ENCODE peak calls at places on chromosomes 11 and 22, in nine cellular contexts. One of them, this sample, is unnamed.
A peak's percentile ranks its signal among the peaks of the same experiment; 100 is the strongest.

GRCh38 chr22:48367731-48368130 is 1459.9 kb downstream of the BRD1 start:
- DNase-seq in activated T-helper 1 cell treated with anti-CD3 and anti-CD28 coated beads, Interleukin-2, amount 50 U/mL, for 16 hours: no peak
- DNase-seq in NCI-H2029: no peak
- DNase-seq in lung microvascular endothelial cell: no peak
- DNase-seq in stimulated activated CD4-positive, alpha-beta T cell treated with anti-CD3 and anti-CD28 coated beads, Interleukin-1b, Interleukin-23, amount 100 ng/mL, for 24 hours: no peak
- DNase-seq in T-helper 2 cell: no peak
- DNase-seq in ascending aorta: no peak
- DNase-seq in astrocyte of the spinal cord: no peak
- DNase-seq in CD8-positive, alpha-beta memory T cell: no peak
- DNase-seq in this sample: no peak

GRCh38 chr11:5922749-5923426 is 19.2 kb upstream of the OR56A3 start:
- DNase-seq in activated T-helper 1 cell treated with anti-CD3 and anti-CD28 coated beads, Interleukin-2, amount 50 U/mL, for 16 hours: no peak
- DNase-seq in astrocyte of the spinal cord: no peak
- DNase-seq in CD8-positive, alpha-beta memory T cell: no peak
- DNase-seq in T-helper 2 cell: no peak
- DNase-seq in ascending aorta: no peak
- DNase-seq in stimulated activated CD4-positive, alpha-beta T cell treated with anti-CD3 and anti-CD28 coated beads, Interleukin-1b, Interleukin-23, amount 100 ng/mL, for 24 hours: no peak
- DNase-seq in NCI-H2029: no peak
- DNase-seq in lung microvascular endothelial cell: peak; percentile 17
- DNase-seq in this sample: no peak

GRCh38 chr11:102287963-102288744 is 29.1 kb upstream of the BIRC3 start:
- DNase-seq in T-helper 2 cell: no peak
- DNase-seq in activated T-helper 1 cell treated with anti-CD3 and anti-CD28 coated beads, Interleukin-2, amount 50 U/mL, for 16 hours: no peak
- DNase-seq in lung microvascular endothelial cell: peak; percentile 78
- DNase-seq in ascending aorta: no peak
- DNase-seq in astrocyte of the spinal cord: peak; percentile 77
- DNase-seq in stimulated activated CD4-positive, alpha-beta T cell treated with anti-CD3 and anti-CD28 coated beads, Interleukin-1b, Interleukin-23, amount 100 ng/mL, for 24 hours: no peak
- DNase-seq in NCI-H2029: peak; percentile 70
- DNase-seq in CD8-positive, alpha-beta memory T cell: no peak
- DNase-seq in this sample: no peak

GRCh38 chr22:27487600-27488450 is 313.7 kb downstream of the MN1 start:
- DNase-seq in CD8-positive, alpha-beta memory T cell: no peak
- DNase-seq in T-helper 2 cell: no peak
- DNase-seq in ascending aorta: no peak
- DNase-seq in activated T-helper 1 cell treated with anti-CD3 and anti-CD28 coated beads, Interleukin-2, amount 50 U/mL, for 16 hours: no peak
- DNase-seq in astrocyte of the spinal cord: peak; percentile 64
- DNase-seq in NCI-H2029: no peak
- DNase-seq in lung microvascular endothelial cell: peak; percentile 26
- DNase-seq in stimulated activated CD4-positive, alpha-beta T cell treated with anti-CD3 and anti-CD28 coated beads, Interleukin-1b, Interleukin-23, amount 100 ng/mL, for 24 hours: no peak
- DNase-seq in this sample: no peak

GRCh38 chr22:37428649-37429586 is 1.6 kb upstream of the ELFN2 start:
- DNase-seq in lung microvascular endothelial cell: peak; percentile 50
- DNase-seq in astrocyte of the spinal cord: peak; percentile 47
- DNase-seq in activated T-helper 1 cell treated with anti-CD3 and anti-CD28 coated beads, Interleukin-2, amount 50 U/mL, for 16 hours: peak; percentile 38
- DNase-seq in stimulated activated CD4-positive, alpha-beta T cell treated with anti-CD3 and anti-CD28 coated beads, Interleukin-1b, Interleukin-23, amount 100 ng/mL, for 24 hours: peak; percentile 28
- DNase-seq in NCI-H2029: no peak
- DNase-seq in ascending aorta: no peak
- DNase-seq in CD8-positive, alpha-beta memory T cell: peak; percentile 43
- DNase-seq in T-helper 2 cell: peak; percentile 35
- DNase-seq in this sample: no peak

GRCh38 chr11:838441-839279 is 3.7 kb downstream of the POLR2L start:
- DNase-seq in astrocyte of the spinal cord: no peak
- DNase-seq in lung microvascular endothelial cell: no peak
- DNase-seq in stimulated activated CD4-positive, alpha-beta T cell treated with anti-CD3 and anti-CD28 coated beads, Interleukin-1b, Interleukin-23, amount 100 ng/mL, for 24 hours: no peak
- DNase-seq in NCI-H2029: no peak
- DNase-seq in T-helper 2 cell: no peak
- DNase-seq in activated T-helper 1 cell treated with anti-CD3 and anti-CD28 coated beads, Interleukin-2, amount 50 U/mL, for 16 hours: no peak
- DNase-seq in CD8-positive, alpha-beta memory T cell: no peak
- DNase-seq in ascending aorta: no peak
- DNase-seq in this sample: no peak

GRCh38 chr11:95802806-95803205 is 12.5 kb downstream of the CEP57 start:
- DNase-seq in lung microvascular endothelial cell: no peak
- DNase-seq in astrocyte of the spinal cord: no peak
- DNase-seq in NCI-H2029: no peak
- DNase-seq in ascending aorta: no peak
- DNase-seq in stimulated activated CD4-positive, alpha-beta T cell treated with anti-CD3 and anti-CD28 coated beads, Interleukin-1b, Interleukin-23, amount 100 ng/mL, for 24 hours: no peak
- DNase-seq in CD8-positive, alpha-beta memory T cell: no peak
- DNase-seq in activated T-helper 1 cell treated with anti-CD3 and anti-CD28 coated beads, Interleukin-2, amount 50 U/mL, for 16 hours: no peak
- DNase-seq in T-helper 2 cell: no peak
- DNase-seq in this sample: no peak

GRCh38 chr22:27008454-27008853 is 351.1 kb downstream of the MIAT start:
- DNase-seq in ascending aorta: no peak
- DNase-seq in T-helper 2 cell: no peak
- DNase-seq in stimulated activated CD4-positive, alpha-beta T cell treated with anti-CD3 and anti-CD28 coated beads, Interleukin-1b, Interleukin-23, amount 100 ng/mL, for 24 hours: no peak
- DNase-seq in astrocyte of the spinal cord: no peak
- DNase-seq in activated T-helper 1 cell treated with anti-CD3 and anti-CD28 coated beads, Interleukin-2, amount 50 U/mL, for 16 hours: no peak
- DNase-seq in lung microvascular endothelial cell: no peak
- DNase-seq in CD8-positive, alpha-beta memory T cell: no peak
- DNase-seq in NCI-H2029: no peak
- DNase-seq in this sample: no peak

GRCh38 chr11:27388869-27389268 is 25.9 kb upstream of the CCDC34 start:
- DNase-seq in CD8-positive, alpha-beta memory T cell: no peak
- DNase-seq in astrocyte of the spinal cord: no peak
- DNase-seq in stimulated activated CD4-positive, alpha-beta T cell treated with anti-CD3 and anti-CD28 coated beads, Interleukin-1b, Interleukin-23, amount 100 ng/mL, for 24 hours: no peak
- DNase-seq in T-helper 2 cell: no peak
- DNase-seq in lung microvascular endothelial cell: no peak
- DNase-seq in ascending aorta: no peak
- DNase-seq in activated T-helper 1 cell treated with anti-CD3 and anti-CD28 coated beads, Interleukin-2, amount 50 U/mL, for 16 hours: no peak
- DNase-seq in NCI-H2029: no peak
- DNase-seq in this sample: no peak

GRCh38 chr22:30490399-30490798 is 15.1 kb downstream of the SEC14L4 start:
- DNase-seq in stimulated activated CD4-positive, alpha-beta T cell treated with anti-CD3 and anti-CD28 coated beads, Interleukin-1b, Interleukin-23, amount 100 ng/mL, for 24 hours: no peak
- DNase-seq in NCI-H2029: no peak
- DNase-seq in CD8-positive, alpha-beta memory T cell: no peak
- DNase-seq in astrocyte of the spinal cord: no peak
- DNase-seq in ascending aorta: no peak
- DNase-seq in lung microvascular endothelial cell: peak; percentile 8
- DNase-seq in T-helper 2 cell: no peak
- DNase-seq in activated T-helper 1 cell treated with anti-CD3 and anti-CD28 coated beads, Interleukin-2, amount 50 U/mL, for 16 hours: no peak
- DNase-seq in this sample: no peak

GRCh38 chr11:74735566-74735965 is 4.3 kb upstream of the CHRDL2 start:
- DNase-seq in ascending aorta: no peak
- DNase-seq in astrocyte of the spinal cord: no peak
- DNase-seq in NCI-H2029: no peak
- DNase-seq in T-helper 2 cell: no peak
- DNase-seq in stimulated activated CD4-positive, alpha-beta T cell treated with anti-CD3 and anti-CD28 coated beads, Interleukin-1b, Interleukin-23, amount 100 ng/mL, for 24 hours: no peak
- DNase-seq in activated T-helper 1 cell treated with anti-CD3 and anti-CD28 coated beads, Interleukin-2, amount 50 U/mL, for 16 hours: no peak
- DNase-seq in CD8-positive, alpha-beta memory T cell: no peak
- DNase-seq in lung microvascular endothelial cell: no peak
- DNase-seq in this sample: no peak

GRCh38 chr11:1352696-1353382 is 36.9 kb upstream of the BRSK2 start:
- DNase-seq in lung microvascular endothelial cell: no peak
- DNase-seq in activated T-helper 1 cell treated with anti-CD3 and anti-CD28 coated beads, Interleukin-2, amount 50 U/mL, for 16 hours: no peak
- DNase-seq in ascending aorta: no peak
- DNase-seq in NCI-H2029: no peak
- DNase-seq in T-helper 2 cell: no peak
- DNase-seq in CD8-positive, alpha-beta memory T cell: no peak
- DNase-seq in astrocyte of the spinal cord: no peak
- DNase-seq in stimulated activated CD4-positive, alpha-beta T cell treated with anti-CD3 and anti-CD28 coated beads, Interleukin-1b, Interleukin-23, amount 100 ng/mL, for 24 hours: no peak
- DNase-seq in this sample: no peak

GRCh38 chr11:27331984-27332383 is 31.0 kb downstream of the CCDC34 start:
- DNase-seq in stimulated activated CD4-positive, alpha-beta T cell treated with anti-CD3 and anti-CD28 coated beads, Interleukin-1b, Interleukin-23, amount 100 ng/mL, for 24 hours: no peak
- DNase-seq in activated T-helper 1 cell treated with anti-CD3 and anti-CD28 coated beads, Interleukin-2, amount 50 U/mL, for 16 hours: no peak
- DNase-seq in ascending aorta: no peak
- DNase-seq in CD8-positive, alpha-beta memory T cell: no peak
- DNase-seq in NCI-H2029: no peak
- DNase-seq in lung microvascular endothelial cell: peak; percentile 59
- DNase-seq in astrocyte of the spinal cord: no peak
- DNase-seq in T-helper 2 cell: no peak
- DNase-seq in this sample: peak; percentile 47

GRCh38 chr11:57214494-57214893 is 22.6 kb downstream of the APLNR start:
- DNase-seq in CD8-positive, alpha-beta memory T cell: no peak
- DNase-seq in ascending aorta: no peak
- DNase-seq in T-helper 2 cell: no peak
- DNase-seq in astrocyte of the spinal cord: peak; percentile 74
- DNase-seq in lung microvascular endothelial cell: peak; percentile 52
- DNase-seq in stimulated activated CD4-positive, alpha-beta T cell treated with anti-CD3 and anti-CD28 coated beads, Interleukin-1b, Interleukin-23, amount 100 ng/mL, for 24 hours: no peak
- DNase-seq in activated T-helper 1 cell treated with anti-CD3 and anti-CD28 coated beads, Interleukin-2, amount 50 U/mL, for 16 hours: no peak
- DNase-seq in NCI-H2029: no peak
- DNase-seq in this sample: peak; percentile 76

GRCh38 chr22:44084044-44084772 is 60.1 kb downstream of the PARVB start:
- DNase-seq in lung microvascular endothelial cell: no peak
- DNase-seq in ascending aorta: no peak
- DNase-seq in T-helper 2 cell: no peak
- DNase-seq in stimulated activated CD4-positive, alpha-beta T cell treated with anti-CD3 and anti-CD28 coated beads, Interleukin-1b, Interleukin-23, amount 100 ng/mL, for 24 hours: no peak
- DNase-seq in CD8-positive, alpha-beta memory T cell: no peak
- DNase-seq in activated T-helper 1 cell treated with anti-CD3 and anti-CD28 coated beads, Interleukin-2, amount 50 U/mL, for 16 hours: no peak
- DNase-seq in NCI-H2029: no peak
- DNase-seq in astrocyte of the spinal cord: no peak
- DNase-seq in this sample: no peak

GRCh38 chr22:42836026-42836425 is 21.0 kb downstream of the ARFGAP3 start:
- DNase-seq in ascending aorta: no peak
- DNase-seq in lung microvascular endothelial cell: no peak
- DNase-seq in NCI-H2029: no peak
- DNase-seq in T-helper 2 cell: no peak
- DNase-seq in activated T-helper 1 cell treated with anti-CD3 and anti-CD28 coated beads, Interleukin-2, amount 50 U/mL, for 16 hours: no peak
- DNase-seq in stimulated activated CD4-positive, alpha-beta T cell treated with anti-CD3 and anti-CD28 coated beads, Interleukin-1b, Interleukin-23, amount 100 ng/mL, for 24 hours: no peak
- DNase-seq in astrocyte of the spinal cord: no peak
- DNase-seq in CD8-positive, alpha-beta memory T cell: no peak
- DNase-seq in this sample: no peak

GRCh38 chr11:62593434-62594044 is 2.2 kb upstream of the TUT1 start:
- DNase-seq in NCI-H2029: peak; percentile 52
- DNase-seq in lung microvascular endothelial cell: peak; percentile 80
- DNase-seq in stimulated activated CD4-positive, alpha-beta T cell treated with anti-CD3 and anti-CD28 coated beads, Interleukin-1b, Interleukin-23, amount 100 ng/mL, for 24 hours: no peak
- DNase-seq in activated T-helper 1 cell treated with anti-CD3 and anti-CD28 coated beads, Interleukin-2, amount 50 U/mL, for 16 hours: peak; percentile 60
- DNase-seq in astrocyte of the spinal cord: peak; percentile 65
- DNase-seq in T-helper 2 cell: peak; percentile 40
- DNase-seq in CD8-positive, alpha-beta memory T cell: peak; percentile 65
- DNase-seq in ascending aorta: no peak
- DNase-seq in this sample: no peak

GRCh38 chr22:22087854-22088657 is 105.5 kb upstream of the TOP3B start:
- DNase-seq in stimulated activated CD4-positive, alpha-beta T cell treated with anti-CD3 and anti-CD28 coated beads, Interleukin-1b, Interleukin-23, amount 100 ng/mL, for 24 hours: no peak
- DNase-seq in NCI-H2029: no peak
- DNase-seq in ascending aorta: no peak
- DNase-seq in lung microvascular endothelial cell: no peak
- DNase-seq in CD8-positive, alpha-beta memory T cell: no peak
- DNase-seq in astrocyte of the spinal cord: no peak
- DNase-seq in T-helper 2 cell: no peak
- DNase-seq in activated T-helper 1 cell treated with anti-CD3 and anti-CD28 coated beads, Interleukin-2, amount 50 U/mL, for 16 hours: no peak
- DNase-seq in this sample: no peak

GRCh38 chr11:119368121-119369034 is 13.1 kb downstream of the USP2 start:
- DNase-seq in CD8-positive, alpha-beta memory T cell: no peak
- DNase-seq in T-helper 2 cell: no peak
- DNase-seq in astrocyte of the spinal cord: no peak
- DNase-seq in activated T-helper 1 cell treated with anti-CD3 and anti-CD28 coated beads, Interleukin-2, amount 50 U/mL, for 16 hours: no peak
- DNase-seq in NCI-H2029: peak; percentile 52
- DNase-seq in lung microvascular endothelial cell: no peak
- DNase-seq in stimulated activated CD4-positive, alpha-beta T cell treated with anti-CD3 and anti-CD28 coated beads, Interleukin-1b, Interleukin-23, amount 100 ng/mL, for 24 hours: no peak
- DNase-seq in ascending aorta: no peak
- DNase-seq in this sample: no peak

GRCh38 chr22:38422615-38423511 is 32.1 kb downstream of the KCNJ4 start:
- DNase-seq in ascending aorta: no peak
- DNase-seq in stimulated activated CD4-positive, alpha-beta T cell treated with anti-CD3 and anti-CD28 coated beads, Interleukin-1b, Interleukin-23, amount 100 ng/mL, for 24 hours: no peak
- DNase-seq in activated T-helper 1 cell treated with anti-CD3 and anti-CD28 coated beads, Interleukin-2, amount 50 U/mL, for 16 hours: no peak
- DNase-seq in CD8-positive, alpha-beta memory T cell: no peak
- DNase-seq in astrocyte of the spinal cord: no peak
- DNase-seq in lung microvascular endothelial cell: no peak
- DNase-seq in T-helper 2 cell: no peak
- DNase-seq in NCI-H2029: no peak
- DNase-seq in this sample: no peak

GRCh38 chr22:29630180-29630498 is 26.7 kb downstream of the NF2 start:
- DNase-seq in stimulated activated CD4-positive, alpha-beta T cell treated with anti-CD3 and anti-CD28 coated beads, Interleukin-1b, Interleukin-23, amount 100 ng/mL, for 24 hours: no peak
- DNase-seq in NCI-H2029: no peak
- DNase-seq in T-helper 2 cell: no peak
- DNase-seq in CD8-positive, alpha-beta memory T cell: no peak
- DNase-seq in ascending aorta: no peak
- DNase-seq in lung microvascular endothelial cell: no peak
- DNase-seq in activated T-helper 1 cell treated with anti-CD3 and anti-CD28 coated beads, Interleukin-2, amount 50 U/mL, for 16 hours: no peak
- DNase-seq in astrocyte of the spinal cord: no peak
- DNase-seq in this sample: no peak

GRCh38 chr11:95714853-95715776 is 74.5 kb downstream of the FAM76B start:
- DNase-seq in stimulated activated CD4-positive, alpha-beta T cell treated with anti-CD3 and anti-CD28 coated beads, Interleukin-1b, Interleukin-23, amount 100 ng/mL, for 24 hours: no peak
- DNase-seq in astrocyte of the spinal cord: no peak
- DNase-seq in ascending aorta: no peak
- DNase-seq in lung microvascular endothelial cell: no peak
- DNase-seq in CD8-positive, alpha-beta memory T cell: no peak
- DNase-seq in NCI-H2029: no peak
- DNase-seq in T-helper 2 cell: no peak
- DNase-seq in activated T-helper 1 cell treated with anti-CD3 and anti-CD28 coated beads, Interleukin-2, amount 50 U/mL, for 16 hours: no peak
- DNase-seq in this sample: no peak

GRCh38 chr11:15671216-15671615 is 556.5 kb downstream of the INSC start:
- DNase-seq in ascending aorta: no peak
- DNase-seq in CD8-positive, alpha-beta memory T cell: no peak
- DNase-seq in stimulated activated CD4-positive, alpha-beta T cell treated with anti-CD3 and anti-CD28 coated beads, Interleukin-1b, Interleukin-23, amount 100 ng/mL, for 24 hours: no peak
- DNase-seq in T-helper 2 cell: no peak
- DNase-seq in activated T-helper 1 cell treated with anti-CD3 and anti-CD28 coated beads, Interleukin-2, amount 50 U/mL, for 16 hours: no peak
- DNase-seq in lung microvascular endothelial cell: no peak
- DNase-seq in NCI-H2029: no peak
- DNase-seq in astrocyte of the spinal cord: no peak
- DNase-seq in this sample: no peak

GRCh38 chr11:1073261-1073724 is 1.4 kb upstream of the MUC2 start:
- DNase-seq in stimulated activated CD4-positive, alpha-beta T cell treated with anti-CD3 and anti-CD28 coated beads, Interleukin-1b, Interleukin-23, amount 100 ng/mL, for 24 hours: no peak
- DNase-seq in NCI-H2029: peak; percentile 49
- DNase-seq in astrocyte of the spinal cord: no peak
- DNase-seq in ascending aorta: no peak
- DNase-seq in lung microvascular endothelial cell: peak; percentile 68
- DNase-seq in CD8-positive, alpha-beta memory T cell: no peak
- DNase-seq in T-helper 2 cell: peak; percentile 0
- DNase-seq in activated T-helper 1 cell treated with anti-CD3 and anti-CD28 coated beads, Interleukin-2, amount 50 U/mL, for 16 hours: no peak
- DNase-seq in this sample: no peak